ENCODE peak calls at places on chromosomes 1 and 21, in eight cellular contexts. L, B, Z, K, M, A, V and F are unnamed samples.

GRCh38 chr1:246113555-246114095 is 393.5 kb downstream of the SMYD3 start:
- DNase-seq in L (no peak), B (no peak), Z (no peak), K (no peak), M (no peak), A (no peak), V (no peak), F (no peak)

GRCh38 chr1:55426619-55427018 is 211.5 kb upstream of the USP24 start:
- DNase-seq in L (no peak), B (no peak), Z (no peak), K (no peak), M (no peak), A (no peak), V (peak; percentile 45), F (no peak)

GRCh38 chr1:4977701-4978100 is 323.3 kb downstream of the AJAP1 start:
- DNase-seq in L (no peak), B (no peak), Z (no peak), K (no peak), M (no peak), A (no peak), V (no peak), F (no peak)

GRCh38 chr21:15208787-15209186 is 144.0 kb upstream of the NRIP1 start:
- DNase-seq in L (no peak), B (no peak), Z (no peak), K (no peak), M (no peak), A (no peak), V (no peak), F (no peak)

GRCh38 chr1:116933586-116934515 is 24.1 kb downstream of the PTGFRN start:
- DNase-seq in L (no peak), B (no peak), Z (no peak), K (no peak), M (no peak), A (no peak), V (no peak), F (no peak)

GRCh38 chr21:42039470-42039901 is 29.3 kb upstream of the ZBTB21 start:
- DNase-seq in L (no peak), B (no peak), Z (no peak), K (peak; percentile 47), M (peak; percentile 12), A (no peak), V (no peak), F (no peak)

GRCh38 chr1:22143065-22143514 is at the start of gene WNT4:
- DNase-seq in L (peak; percentile 46), B (no peak), Z (peak; percentile 87), K (no peak), M (no peak), A (no peak), V (no peak), F (no peak)

GRCh38 chr1:170931650-170932049 is 3.7 kb upstream of the MROH9 start:
- DNase-seq in L (peak; percentile 14), B (no peak), Z (peak; percentile 28), K (no peak), M (no peak), A (no peak), V (no peak), F (no peak)

GRCh38 chr1:226723640-226724532 is 15.2 kb downstream of the ITPKB start:
- DNase-seq in L (peak; percentile 60), B (no peak), Z (no peak), K (peak; percentile 80), M (peak; percentile 75), A (no peak), V (no peak), F (no peak)

GRCh38 chr1:210600421-210601195 is 271.9 kb downstream of the HHAT start:
- DNase-seq in L (no peak), B (no peak), Z (no peak), K (no peak), M (peak; percentile 8), A (no peak), V (no peak), F (no peak)

GRCh38 chr1:220527279-220528048 is 472 bp upstream of the MARK1 start:
- DNase-seq in L (peak; percentile 60), B (no peak), Z (no peak), K (peak; percentile 23), M (no peak), A (no peak), V (no peak), F (peak; percentile 75)

GRCh38 chr1:247366926-247367325 is 35.3 kb upstream of the ZNF496 start:
- DNase-seq in L (no peak), B (no peak), Z (no peak), K (no peak), M (no peak), A (no peak), V (no peak), F (no peak)

GRCh38 chr1:116375165-116375883 is 2.3 kb downstream of the ATP1A1 start:
- DNase-seq in L (no peak), B (no peak), Z (no peak), K (no peak), M (no peak), A (no peak), V (no peak), F (no peak)

GRCh38 chr1:45089711-45090110 is 77.7 kb downstream of the UROD start:
- DNase-seq in L (no peak), B (no peak), Z (no peak), K (no peak), M (no peak), A (no peak), V (no peak), F (no peak)

GRCh38 chr1:241608379-241609033 is 31.7 kb downstream of the CHML start:
- DNase-seq in L (no peak), B (no peak), Z (no peak), K (no peak), M (peak; percentile 66), A (no peak), V (no peak), F (no peak)

GRCh38 chr1:240878631-240879030 is 266.7 kb upstream of the GREM2 start:
- DNase-seq in L (no peak), B (no peak), Z (no peak), K (no peak), M (no peak), A (no peak), V (no peak), F (no peak)

GRCh38 chr1:28239004-28239403 is 3.1 kb downstream of the ATP5IF1 start:
- DNase-seq in L (no peak), B (no peak), Z (no peak), K (no peak), M (no peak), A (no peak), V (no peak), F (no peak)
- TF ChIP-seq CTCF in L (no peak), B (no peak), Z (no peak), K (no peak), M (no peak), A (no peak), V (no peak), F (no peak)

GRCh38 chr1:2431503-2431902 is 19.1 kb upstream of the PEX10 start:
- DNase-seq in L (no peak), B (no peak), Z (no peak), K (no peak), M (no peak), A (no peak), V (peak; percentile 54), F (no peak)
- H3K27me3 ChIP-seq in L (peaks cover 52% of the 10 kb centered on the region), B (no peaks in the 10 kb centered on the region), Z (no peaks in the 10 kb centered on the region), K (no peaks in the 10 kb centered on the region), M (peaks cover 21% of the 10 kb centered on the region), A (peaks cover 46% of the 10 kb centered on the region), V (no peaks in the 10 kb centered on the region), F (no peaks in the 10 kb centered on the region)

DNA sequence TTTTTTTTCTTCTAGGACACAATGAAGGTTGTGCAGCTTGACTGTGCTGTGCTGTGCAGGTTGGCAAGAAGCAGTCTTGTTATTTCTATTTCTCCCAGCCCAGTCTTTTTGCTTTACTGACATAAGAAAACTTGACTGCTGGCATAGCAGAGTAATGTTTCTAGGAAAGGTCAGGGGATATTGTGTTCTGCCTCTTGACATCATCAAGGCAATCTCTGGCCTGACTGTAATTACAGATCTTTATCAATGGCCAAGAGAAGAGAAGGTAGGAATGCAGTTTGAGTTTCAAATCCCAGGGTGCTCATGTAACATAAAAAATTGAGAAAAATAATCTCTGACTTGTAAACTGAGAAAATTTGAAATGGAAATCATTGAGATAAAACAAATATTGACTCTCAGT is 226.3 kb upstream of the ADGRL4 start:
- DNase-seq in L (no peak), B (no peak), Z (no peak), K (no peak), M (no peak), A (no peak), V (no peak), F (no peak)
- TF ChIP-seq CTCF in L (no peak), B (no peak), Z (no peak), K (no peak), M (no peak), A (no peak), V (no peak), F (no peak)

GRCh38 chr1:151707541-151708065 is 9.0 kb downstream of the CELF3 start:
- DNase-seq in L (no peak), B (no peak), Z (no peak), K (no peak), M (no peak), A (no peak), V (no peak), F (no peak)
- H3K27me3 ChIP-seq in L (no peaks in the 10 kb centered on the region), B (no peaks in the 10 kb centered on the region), Z (no peaks in the 10 kb centered on the region), K (no peaks in the 10 kb centered on the region), M (no peaks in the 10 kb centered on the region), A (peaks cover 11% of the 10 kb centered on the region), V (no peaks in the 10 kb centered on the region), F (peaks cover 3% of the 10 kb centered on the region)